ENCODE peak calls at places on chromosomes 13 and 19, in four cellular contexts. I is PC-3, E is IMR-90, T is neural progenitor cell. U is an unnamed sample.

GRCh38 chr13:111239754-111240670 is 80.4 kb upstream of the TEX29 start:
- DNase-seq in I (no peak), E (no peak), T (no peak), U (no peak)

GRCh38 chr13:60755380-60756163 is 358.6 kb downstream of the TDRD3 start:
- DNase-seq in I (peak), E (no peak), T (peak), U (no peak)

GRCh38 chr13:90838561-90838960 is 508.9 kb upstream of the MIR17HG start:
- DNase-seq in I (peak), E (no peak), T (no peak), U (no peak)

GRCh38 chr19:54967611-54968010 is 1.4 kb downstream of the NLRP2 start:
- DNase-seq in I (no peak), E (no peak), T (no peak), U (peak)

GRCh38 chr13:110405597-110406450 is 98.7 kb downstream of the COL4A2 start:
- DNase-seq in I (no peak), E (peak), T (no peak), U (no peak)

GRCh38 chr19:54179921-54180452 is 7.0 kb upstream of the TMC4 start:
- DNase-seq in I (peak), E (peak), T (peak), U (peak)

GRCh38 chr13:89282241-89282640 is 1611.1 kb downstream of the SLITRK5 start:
- DNase-seq in I (no peak), E (no peak), T (no peak), U (no peak)

GRCh38 chr13:113495494-113496251 is 5.2 kb upstream of the DCUN1D2 start:
- DNase-seq in I (no peak), E (peak), T (peak), U (no peak)

GRCh38 chr19:1245884-1246816 is 2.2 kb upstream of the MIDN start:
- DNase-seq in I (no peak), E (no peak), T (peak), U (no peak)

GRCh38 chr19:29697523-29698261 is 17.4 kb downstream of the C19orf12 start:
- DNase-seq in I (no peak), E (no peak), T (no peak), U (no peak)

GRCh38 chr19:35211545-35212230 is 16.9 kb downstream of the FAM187B start:
- DNase-seq in I (no peak), E (no peak), T (no peak), U (peak)

GRCh38 chr19:4534836-4535658 is at the start of gene PLIN5:
- DNase-seq in I (peak), E (peak), T (peak), U (peak)

GRCh38 chr13:102033719-102034446 is 368.0 kb downstream of the FGF14 start:
- DNase-seq in I (no peak), E (no peak), T (peak), U (no peak)

GRCh38 chr13:95192998-95193397 is 108.3 kb downstream of the ABCC4 start:
- DNase-seq in I (no peak), E (no peak), T (no peak), U (no peak)

GRCh38 chr19:44570603-44570983 is 41.1 kb upstream of the CEACAM20 start:
- DNase-seq in I (no peak), E (no peak), T (no peak), U (no peak)

GRCh38 chr13:27403252-27403678 is 21.2 kb upstream of the GTF3A start:
- DNase-seq in I (peak), E (peak), T (peak), U (no peak)

GRCh38 chr19:39131255-39131755 is 5.7 kb downstream of the PAK4 start:
- DNase-seq in I (no peak), E (peak), T (no peak), U (no peak)

GRCh38 chr19:524062-524674 is 7.4 kb upstream of the CDC34 start:
- DNase-seq in I (no peak), E (peak), T (no peak), U (no peak)

GRCh38 chr19:2242092-2242537 is 5.5 kb downstream of the SF3A2 start:
- DNase-seq in I (no peak), E (no peak), T (no peak), U (no peak)

GRCh38 chr13:101416181-101417042 is at the start of gene NALCN:
- DNase-seq in I (peak), E (no peak), T (peak), U (no peak)

DNA sequence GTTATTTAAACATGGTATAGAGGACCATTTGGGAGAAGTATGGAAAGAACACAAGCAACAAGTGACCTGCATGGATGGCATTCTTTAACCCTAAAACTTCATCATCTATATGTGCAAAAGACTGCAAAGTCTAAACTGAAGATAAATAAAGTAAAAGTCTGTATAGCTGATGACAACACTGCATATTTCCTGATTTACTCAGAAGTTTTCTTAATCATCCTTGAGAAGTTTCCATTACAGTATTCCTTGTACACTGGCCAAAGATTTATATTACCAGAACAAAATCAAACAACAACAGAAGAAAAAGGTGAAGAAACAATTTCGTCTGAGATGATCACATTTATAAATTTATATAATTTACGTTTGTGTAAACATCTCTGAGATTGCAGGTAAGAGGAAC is 805.7 kb downstream of the PCDH9 start:
- DNase-seq in I (peak), E (peak), T (no peak), U (no peak)
- H2AFZ ChIP-seq in I (no peak), E (no peak), T (no peak), U (no peak)

GRCh38 chr13:65977525-65977924 is 1252.6 kb downstream of the PCDH9 start:
- DNase-seq in I (no peak), E (no peak), T (no peak), U (no peak)

GRCh38 chr13:65966991-65967451 is 1263.1 kb downstream of the PCDH9 start:
- DNase-seq in I (peak), E (peak), T (peak), U (peak)

DNA sequence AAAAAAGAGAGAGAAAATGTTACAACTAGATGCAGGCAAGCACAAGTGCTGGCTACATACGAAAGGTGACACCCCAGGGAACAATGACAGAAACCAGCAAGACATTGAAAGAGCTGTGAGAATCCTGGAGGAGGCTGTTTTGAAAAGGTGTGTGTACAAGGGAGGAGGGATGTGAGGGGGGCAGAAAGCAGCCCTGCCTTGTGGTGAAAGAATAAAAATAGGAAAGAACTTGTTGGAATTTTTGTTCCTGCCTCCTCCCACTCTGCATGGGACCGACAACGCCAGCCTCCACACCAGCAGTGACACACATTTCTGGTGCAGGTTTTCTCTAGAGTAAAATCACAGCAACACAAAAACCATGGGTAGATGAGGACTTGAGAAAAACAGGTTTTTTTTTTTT is 1258.6 kb downstream of the PCDH9 start:
- DNase-seq in I (no peak), E (no peak), T (peak), U (no peak)
- H2AFZ ChIP-seq in I (no peak), E (no peak), T (peak), U (no peak)

GRCh38 chr13:99467764-99468163 is 33.5 kb upstream of the TM9SF2 start:
- DNase-seq in I (peak), E (peak), T (no peak), U (no peak)

GRCh38 chr13:99473515-99473914 is 27.8 kb upstream of the TM9SF2 start:
- DNase-seq in I (no peak), E (no peak), T (no peak), U (no peak)

GRCh38 chr13:99470027-99470426 is 31.2 kb upstream of the TM9SF2 start:
- DNase-seq in I (no peak), E (no peak), T (no peak), U (no peak)

GRCh38 chr13:99468971-99469545 is 32.2 kb upstream of the TM9SF2 start:
- DNase-seq in I (no peak), E (no peak), T (peak), U (no peak)

GRCh38 chr13:99471231-99472202 is 29.8 kb upstream of the TM9SF2 start:
- DNase-seq in I (peak), E (peak), T (no peak), U (no peak)
- H2AFZ ChIP-seq in I (no peak), E (no peak), T (no peak), U (no peak)

GRCh38 chr19:48646912-48647216 is 877 bp upstream of the CA11 start:
- DNase-seq in I (no peak), E (no peak), T (no peak), U (no peak)

GRCh38 chr19:48644355-48644754 is 1.6 kb downstream of the CA11 start:
- DNase-seq in I (no peak), E (no peak), T (no peak), U (no peak)

GRCh38 chr19:48645652-48646191 is at the start of gene CA11:
- DNase-seq in I (peak), E (no peak), T (peak), U (no peak)

GRCh38 chr19:48646192-48646911 is 365 bp upstream of the CA11 start:
- DNase-seq in I (peak), E (peak), T (peak), U (peak)

DNA sequence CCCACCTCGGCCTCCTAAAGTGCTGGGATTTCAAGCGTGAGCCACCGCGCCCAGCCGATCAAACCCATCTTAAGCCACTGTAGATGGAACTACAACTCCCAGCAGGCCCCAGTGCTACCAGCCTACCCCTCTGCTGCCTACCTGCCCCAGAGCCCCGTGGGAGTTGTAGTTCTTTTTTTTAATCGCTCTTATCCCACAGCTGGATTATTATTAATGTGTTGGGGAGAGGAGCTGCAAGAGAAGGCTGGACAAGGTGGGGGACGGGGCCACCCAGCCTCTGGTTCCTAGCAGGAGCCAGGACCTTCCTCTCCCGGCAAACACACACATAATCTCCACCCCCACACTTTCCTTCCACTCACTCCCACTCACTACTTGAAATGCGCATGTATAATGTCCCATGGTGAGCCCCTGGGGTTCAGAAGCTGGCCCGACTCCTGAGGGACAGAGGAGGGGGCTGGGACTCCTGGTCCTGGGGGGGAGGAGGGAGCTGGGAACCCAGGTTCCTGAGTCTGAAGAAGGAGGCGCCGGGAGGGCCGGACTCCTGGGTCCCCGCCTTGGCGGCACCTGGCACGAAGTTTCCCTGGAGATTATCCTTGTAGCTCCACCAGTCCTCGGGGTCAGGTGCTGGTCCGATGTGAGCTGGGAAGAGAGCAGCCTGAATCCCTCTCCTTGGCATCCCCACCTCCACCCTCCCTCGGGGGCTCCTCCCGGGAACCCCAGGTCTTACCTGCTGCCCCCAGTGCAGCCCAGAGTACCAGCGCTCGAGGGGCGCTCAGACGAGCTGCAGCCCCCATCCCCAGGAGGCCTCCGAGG is 942 bp downstream of the CA11 start:
- DNase-seq in I (peak), E (peak), T (peak), U (peak)
- H2AFZ ChIP-seq in I (peak), E (peak), T (peak), U (peak)